ENCODE peak calls at places on chromosome 1, in nine cellular contexts. U is cardiac muscle cell; M is NCI-H345; F is PC-3; B is retinal pigment epithelial cell; N is small intestine; X is EH; K is CD8-positive, alpha-beta memory T cell; D is WTC11. L is an unnamed sample.

GRCh38 chr1:153662269-153662668 is 3.8 kb downstream of the SNAPIN start:
- DNase-seq in X (no peak), N (no peak), M (no peak), D (no peak), B (no peak), F (no peak), U (no peak), K (no peak), L (no peak)

GRCh38 chr1:160522622-160523345 is at the start of gene SLAMF6:
- DNase-seq in K (peak), N (peak), M (peak), F (no peak), D (no peak), B (no peak), X (no peak), U (no peak), L (no peak)

GRCh38 chr1:223211323-223211985 is 68.4 kb upstream of the TLR5 start:
- DNase-seq in D (no peak), K (no peak), M (no peak), N (no peak), F (no peak), U (no peak), B (no peak), X (no peak), L (no peak)

GRCh38 chr1:181971424-181971823 is 90.1 kb downstream of the ZNF648 start:
- DNase-seq in D (no peak), F (no peak), X (no peak), B (no peak), K (no peak), M (no peak), U (peak), N (no peak), L (no peak)

GRCh38 chr1:203317429-203318228 is 12.3 kb downstream of the BTG2 start:
- DNase-seq in B (no peak), M (no peak), F (no peak), N (no peak), D (no peak), U (no peak), X (no peak), K (no peak), L (no peak)

GRCh38 chr1:45359882-45360513 is 19.8 kb upstream of the MUTYH start:
- DNase-seq in X (peak), K (peak), U (peak), N (peak), F (peak), D (peak), M (peak), B (peak), L (no peak)

GRCh38 chr1:79100385-79100784 is 93.9 kb upstream of the ADGRL4 start:
- DNase-seq in X (peak), B (peak), K (no peak), F (peak), M (no peak), U (no peak), N (no peak), D (no peak), L (no peak)

GRCh38 chr1:235426680-235427079 is 59.5 kb downstream of the TBCE start:
- DNase-seq in X (no peak), D (no peak), K (no peak), F (no peak), M (no peak), B (no peak), U (no peak), N (no peak), L (no peak)

GRCh38 chr1:212147581-212148033 is 112.1 kb downstream of the DTL start:
- DNase-seq in B (no peak), M (peak), F (peak), D (no peak), X (peak), N (peak), U (peak), K (no peak), L (no peak)

GRCh38 chr1:81799939-81800740 is 594 bp upstream of the ADGRL2 start:
- DNase-seq in B (no peak), N (no peak), M (peak), K (no peak), F (no peak), U (peak), D (peak), X (peak), L (no peak)

GRCh38 chr1:87091425-87091824 is 177.0 kb downstream of the HS2ST1 start:
- DNase-seq in M (no peak), D (no peak), X (no peak), N (no peak), U (no peak), F (no peak), B (no peak), K (no peak), L (no peak)

GRCh38 chr1:109399326-109399957 is 1.7 kb upstream of the SORT1 start:
- DNase-seq in U (peak), K (no peak), N (peak), F (peak), D (no peak), X (peak), B (peak), M (peak), L (no peak)